ENCODE peak calls at places on chromosome 9, in four cellular contexts. One of them, this sample, is unnamed.

GRCh38 chr9:110125207-110125751 is 82.7 kb downstream of the C9orf152 start:
- DNase-seq in lower lobe of right lung: peak
- DNase-seq in GM12878: no peak
- DNase-seq in HL-60: no peak
- DNase-seq in this sample: peak

GRCh38 chr9:8857330-8858249 is 1058.0 kb upstream of the DMAC1 start:
- DNase-seq in lower lobe of right lung: peak
- DNase-seq in HL-60: no peak
- DNase-seq in GM12878: no peak
- DNase-seq in this sample: peak

GRCh38 chr9:78902051-78902450 is 605.1 kb downstream of the PSAT1 start:
- DNase-seq in GM12878: no peak
- DNase-seq in HL-60: no peak
- DNase-seq in lower lobe of right lung: no peak
- DNase-seq in this sample: no peak

GRCh38 chr9:137217276-137218211 is 4.5 kb downstream of the RNF208 start:
- DNase-seq in GM12878: no peak
- DNase-seq in HL-60: no peak
- DNase-seq in lower lobe of right lung: peak
- DNase-seq in this sample: peak

GRCh38 chr9:4344946-4345345 is 45.1 kb upstream of the GLIS3 start:
- DNase-seq in HL-60: no peak
- DNase-seq in lower lobe of right lung: no peak
- DNase-seq in GM12878: no peak
- DNase-seq in this sample: no peak

GRCh38 chr9:134229466-134230091 is 65.2 kb upstream of the RNU6ATAC start:
- DNase-seq in GM12878: no peak
- DNase-seq in lower lobe of right lung: no peak
- DNase-seq in HL-60: no peak
- DNase-seq in this sample: no peak

GRCh38 chr9:35945341-35946018 is 12.5 kb downstream of the OR2S2 start:
- DNase-seq in HL-60: peak
- DNase-seq in lower lobe of right lung: peak
- DNase-seq in GM12878: no peak
- DNase-seq in this sample: peak

GRCh38 chr9:115668506-115668905 is 485.1 kb upstream of the PAPPA start:
- DNase-seq in GM12878: no peak
- DNase-seq in lower lobe of right lung: no peak
- DNase-seq in HL-60: no peak
- DNase-seq in this sample: peak

GRCh38 chr9:19085295-19085694 is 17.4 kb downstream of the HAUS6 start:
- DNase-seq in GM12878: no peak
- DNase-seq in lower lobe of right lung: no peak
- DNase-seq in HL-60: no peak
- DNase-seq in this sample: peak

GRCh38 chr9:129253820-129254381 is 75.8 kb upstream of the IER5L start:
- DNase-seq in lower lobe of right lung: peak
- DNase-seq in GM12878: no peak
- DNase-seq in HL-60: no peak
- DNase-seq in this sample: peak

GRCh38 chr9:137444106-137444790 is 3.1 kb upstream of the ENTPD8 start:
- DNase-seq in GM12878: no peak
- DNase-seq in lower lobe of right lung: peak
- DNase-seq in HL-60: no peak
- DNase-seq in this sample: no peak

GRCh38 chr9:134966270-134966669 is 48.6 kb upstream of the FCN1 start:
- DNase-seq in HL-60: no peak
- DNase-seq in lower lobe of right lung: peak
- DNase-seq in GM12878: no peak
- DNase-seq in this sample: no peak

GRCh38 chr9:14179449-14179848 is 134.5 kb downstream of the NFIB start:
- DNase-seq in lower lobe of right lung: no peak
- DNase-seq in GM12878: no peak
- DNase-seq in HL-60: no peak
- DNase-seq in this sample: no peak

GRCh38 chr9:4615251-4615650 is 46.8 kb upstream of the PLPP6 start:
- DNase-seq in lower lobe of right lung: no peak
- DNase-seq in GM12878: no peak
- DNase-seq in HL-60: no peak
- DNase-seq in this sample: peak

GRCh38 chr9:97299809-97300414 is 7.5 kb upstream of the CCDC180 start:
- DNase-seq in GM12878: peak
- DNase-seq in lower lobe of right lung: no peak
- DNase-seq in HL-60: no peak
- DNase-seq in this sample: no peak

GRCh38 chr9:126504977-126505455 is 108.7 kb upstream of the LMX1B start:
- DNase-seq in lower lobe of right lung: peak
- DNase-seq in HL-60: no peak
- DNase-seq in GM12878: no peak
- DNase-seq in this sample: no peak

GRCh38 chr9:124562328-124562727 is 55.1 kb upstream of the NR5A1 start:
- DNase-seq in lower lobe of right lung: peak
- DNase-seq in HL-60: no peak
- DNase-seq in GM12878: no peak
- DNase-seq in this sample: no peak

GRCh38 chr9:129558551-129559505 is 62.1 kb downstream of the C9orf50 start:
- DNase-seq in GM12878: no peak
- DNase-seq in HL-60: no peak
- DNase-seq in lower lobe of right lung: no peak
- DNase-seq in this sample: no peak

GRCh38 chr9:69498430-69498829 is 173.4 kb downstream of the ENTREP1 start:
- DNase-seq in HL-60: no peak
- DNase-seq in GM12878: no peak
- DNase-seq in lower lobe of right lung: no peak
- DNase-seq in this sample: no peak

GRCh38 chr9:122498883-122499288 is 11.7 kb upstream of the OR1J2 start:
- DNase-seq in GM12878: no peak
- DNase-seq in lower lobe of right lung: no peak
- DNase-seq in HL-60: no peak
- DNase-seq in this sample: peak

GRCh38 chr9:137434498-137435380 is 6.4 kb downstream of the ENTPD8 start:
- DNase-seq in GM12878: no peak
- DNase-seq in HL-60: no peak
- DNase-seq in lower lobe of right lung: peak
- DNase-seq in this sample: no peak

GRCh38 chr9:35611230-35611797 is 6.3 kb downstream of the TESK1 start:
- DNase-seq in lower lobe of right lung: no peak
- DNase-seq in GM12878: no peak
- DNase-seq in HL-60: no peak
- DNase-seq in this sample: peak

GRCh38 chr9:112659906-112660305 is 58.0 kb downstream of the INIP start:
- DNase-seq in lower lobe of right lung: no peak
- DNase-seq in HL-60: no peak
- DNase-seq in GM12878: no peak
- DNase-seq in this sample: no peak

GRCh38 chr9:114098021-114098659 is 952 bp downstream of the KIF12 start:
- DNase-seq in GM12878: no peak
- DNase-seq in HL-60: peak
- DNase-seq in lower lobe of right lung: peak
- DNase-seq in this sample: no peak

GRCh38 chr9:88313364-88314220 is 74.7 kb upstream of the SPIN1 start:
- DNase-seq in lower lobe of right lung: no peak
- DNase-seq in GM12878: no peak
- DNase-seq in HL-60: no peak
- DNase-seq in this sample: no peak

GRCh38 chr9:129270903-129271431 is 92.9 kb upstream of the IER5L start:
- DNase-seq in GM12878: peak
- DNase-seq in HL-60: no peak
- DNase-seq in lower lobe of right lung: peak
- DNase-seq in this sample: peak

GRCh38 chr9:109907400-109907799 is 127.4 kb downstream of the PALM2AKAP2 start:
- DNase-seq in lower lobe of right lung: no peak
- DNase-seq in GM12878: no peak
- DNase-seq in HL-60: no peak
- DNase-seq in this sample: no peak

GRCh38 chr9:129242971-129243561 is 65.0 kb upstream of the IER5L start:
- DNase-seq in lower lobe of right lung: peak
- DNase-seq in GM12878: no peak
- DNase-seq in HL-60: no peak
- DNase-seq in this sample: peak

GRCh38 chr9:38141751-38142150 is 72.7 kb upstream of the SHB start:
- DNase-seq in GM12878: no peak
- DNase-seq in HL-60: no peak
- DNase-seq in lower lobe of right lung: no peak
- DNase-seq in this sample: peak

GRCh38 chr9:72168075-72168474 is 18.8 kb downstream of the GDA start:
- DNase-seq in HL-60: no peak
- DNase-seq in GM12878: no peak
- DNase-seq in lower lobe of right lung: no peak
- DNase-seq in this sample: no peak

GRCh38 chr9:81423589-81424326 is 265.6 kb downstream of the TLE1 start:
- DNase-seq in HL-60: no peak
- DNase-seq in lower lobe of right lung: no peak
- DNase-seq in GM12878: no peak
- DNase-seq in this sample: no peak

GRCh38 chr9:93669958-93670207 is 93.5 kb downstream of the PHF2 start:
- DNase-seq in GM12878: no peak
- DNase-seq in HL-60: no peak
- DNase-seq in lower lobe of right lung: no peak
- DNase-seq in this sample: no peak

GRCh38 chr9:36877239-36877638 is 156.8 kb downstream of the PAX5 start:
- DNase-seq in lower lobe of right lung: no peak
- DNase-seq in GM12878: peak
- DNase-seq in HL-60: no peak
- DNase-seq in this sample: no peak

GRCh38 chr9:36772449-36773370 is 200.0 kb downstream of the MELK start:
- DNase-seq in HL-60: no peak
- DNase-seq in lower lobe of right lung: no peak
- DNase-seq in GM12878: no peak
- DNase-seq in this sample: peak

GRCh38 chr9:13054381-13054780 is 225.1 kb downstream of the MPDZ start:
- DNase-seq in HL-60: no peak
- DNase-seq in lower lobe of right lung: no peak
- DNase-seq in GM12878: no peak
- DNase-seq in this sample: no peak

DNA sequence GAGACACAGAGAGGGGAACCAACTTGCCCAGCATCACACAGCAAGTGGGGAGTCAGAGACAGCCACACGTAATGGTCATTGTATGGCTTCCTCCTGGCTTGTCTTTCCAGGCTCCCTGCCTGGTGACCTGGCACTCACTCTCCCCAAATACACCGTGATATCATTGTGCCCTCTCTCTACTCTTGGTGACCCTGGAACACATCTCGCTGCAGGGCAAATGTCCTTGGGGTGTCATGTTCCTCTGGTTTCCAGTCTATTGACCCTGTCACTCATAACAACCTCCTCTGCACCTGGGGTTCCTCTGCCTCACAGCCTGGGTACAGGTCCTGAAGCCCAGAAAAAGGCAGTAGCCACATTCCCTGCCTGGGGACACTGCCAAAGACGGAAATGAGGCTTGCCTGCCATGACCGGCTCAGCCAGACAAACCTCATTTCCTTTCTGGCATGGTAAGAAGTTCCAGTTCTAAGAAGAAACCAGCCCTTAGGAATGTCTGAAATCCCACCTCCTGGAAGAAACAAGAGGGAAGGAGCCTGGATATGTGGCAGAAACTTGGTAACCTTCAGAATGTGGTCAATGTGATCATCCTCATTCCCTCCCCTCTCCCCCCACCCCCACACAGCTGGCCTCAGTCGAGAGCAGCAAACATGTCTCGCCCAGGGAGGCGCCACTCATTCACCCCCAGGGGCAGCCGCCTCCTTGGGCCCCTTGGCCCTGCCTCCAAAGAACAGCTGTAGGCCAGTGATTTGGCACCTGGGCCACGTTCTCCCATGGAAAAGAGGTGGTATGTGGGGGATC is 30.6 kb upstream of the SMU1 start:
- DNase-seq in GM12878: no peak
- DNase-seq in lower lobe of right lung: no peak
- DNase-seq in HL-60: no peak
- DNase-seq in this sample: peak
- TF ChIP-seq CTCF in GM12878: no peak
- TF ChIP-seq CTCF in lower lobe of right lung: no peak
- TF ChIP-seq CTCF in HL-60: no peak
- TF ChIP-seq CTCF in this sample: no peak

GRCh38 chr9:84101892-84102632 is 121.5 kb downstream of the RMI1 start:
- DNase-seq in GM12878: no peak
- DNase-seq in lower lobe of right lung: no peak
- DNase-seq in HL-60: no peak
- DNase-seq in this sample: no peak
- H3K4me3 ChIP-seq in GM12878: no peak
- H3K4me3 ChIP-seq in lower lobe of right lung: peak
- H3K4me3 ChIP-seq in HL-60: no peak
- H3K4me3 ChIP-seq in this sample: no peak

DNA sequence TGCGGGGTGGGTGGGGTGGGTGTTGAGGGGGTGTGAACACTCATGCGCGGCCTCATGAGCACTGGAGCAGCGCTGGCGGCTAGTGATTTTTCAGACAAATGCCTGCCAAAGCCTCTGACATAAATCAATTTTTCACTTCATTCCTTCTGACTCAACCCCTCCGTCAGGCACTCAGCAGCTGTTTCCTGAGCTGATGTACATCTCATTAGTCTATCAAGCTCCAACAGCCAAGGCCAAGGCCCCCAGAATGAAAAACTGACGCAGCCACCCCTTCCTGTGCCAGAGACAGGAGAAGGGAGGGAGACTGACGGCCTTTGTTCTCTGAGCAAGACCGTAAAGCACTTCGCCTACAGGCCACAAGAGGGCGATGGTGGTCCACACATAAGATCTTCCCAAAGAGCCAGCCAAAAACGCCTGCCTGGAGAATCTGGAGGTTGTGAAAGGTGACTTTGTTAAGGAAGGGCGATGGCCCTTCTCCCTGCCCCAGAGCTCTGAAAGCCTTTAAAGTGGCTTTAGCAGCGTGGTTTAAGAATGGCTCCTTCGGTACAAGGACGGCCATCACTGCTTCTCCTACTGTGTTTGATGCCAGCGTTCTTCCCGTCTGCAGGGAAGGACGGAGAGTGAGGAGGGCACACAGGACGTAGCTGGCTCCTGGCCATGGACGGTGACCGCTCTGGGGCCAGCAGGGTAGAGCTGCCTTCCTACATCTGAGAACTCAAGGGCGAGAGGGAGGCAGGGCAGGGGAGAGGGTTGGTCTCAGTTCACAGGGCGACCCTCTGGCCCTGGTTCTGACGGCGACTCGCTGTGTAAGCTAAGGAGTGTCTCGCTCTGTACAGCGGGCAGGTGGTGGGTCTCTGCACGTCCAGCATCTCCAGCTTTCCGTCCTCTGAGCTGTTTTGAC is 37.1 kb downstream of the ALG2 start:
- DNase-seq in HL-60: peak
- DNase-seq in GM12878: peak
- DNase-seq in lower lobe of right lung: peak
- DNase-seq in this sample: peak
- TF ChIP-seq CTCF in HL-60: peak
- TF ChIP-seq CTCF in GM12878: peak
- TF ChIP-seq CTCF in lower lobe of right lung: peak
- TF ChIP-seq CTCF in this sample: peak

GRCh38 chr9:117705386-117705785 is 1.2 kb downstream of the TLR4 start:
- DNase-seq in GM12878: no peak
- DNase-seq in HL-60: no peak
- DNase-seq in lower lobe of right lung: no peak
- DNase-seq in this sample: no peak
- H3K4me3 ChIP-seq in GM12878: no peak
- H3K4me3 ChIP-seq in HL-60: peak
- H3K4me3 ChIP-seq in lower lobe of right lung: peak
- H3K4me3 ChIP-seq in this sample: peak